ENCODE peak calls at places on chromosomes 2 and 18, in four cellular contexts. One of them, this sample, is unnamed.
A peak's percentile ranks its signal among the peaks of the same experiment; 100 is the strongest.

GRCh38 chr2:1979101-1979500 is 234.8 kb upstream of the PXDN start:
- DNase-seq in IMR-90: no peak
- DNase-seq in PC-3: no peak
- DNase-seq in neural progenitor cell: no peak
- DNase-seq in this sample: no peak

GRCh38 chr2:240566203-240567136 is 1.8 kb upstream of the RNPEPL1 start:
- DNase-seq in neural progenitor cell: peak; percentile 89
- DNase-seq in PC-3: peak; percentile 81
- DNase-seq in IMR-90: peak; percentile 70
- DNase-seq in this sample: peak; percentile 97

GRCh38 chr2:232668805-232669444 is 28.2 kb upstream of the GIGYF2 start:
- DNase-seq in PC-3: peak; percentile 24
- DNase-seq in IMR-90: no peak
- DNase-seq in neural progenitor cell: peak; percentile 51
- DNase-seq in this sample: no peak

GRCh38 chr2:152693033-152693432 is 24.2 kb downstream of the PRPF40A start:
- DNase-seq in IMR-90: no peak
- DNase-seq in neural progenitor cell: no peak
- DNase-seq in PC-3: no peak
- DNase-seq in this sample: no peak

GRCh38 chr2:134783912-134784311 is 54.5 kb upstream of the ACMSD start:
- DNase-seq in PC-3: no peak
- DNase-seq in neural progenitor cell: no peak
- DNase-seq in IMR-90: no peak
- DNase-seq in this sample: no peak

GRCh38 chr18:77899972-77900754 is 650.5 kb downstream of the GALR1 start:
- DNase-seq in IMR-90: no peak
- DNase-seq in PC-3: peak; percentile 47
- DNase-seq in neural progenitor cell: peak; percentile 89
- DNase-seq in this sample: no peak

GRCh38 chr2:205850172-205850571 is 167.9 kb downstream of the NRP2 start:
- DNase-seq in IMR-90: no peak
- DNase-seq in neural progenitor cell: no peak
- DNase-seq in PC-3: no peak
- DNase-seq in this sample: no peak

GRCh38 chr2:119065146-119065545 is 93.4 kb downstream of the C1QL2 start:
- DNase-seq in PC-3: no peak
- DNase-seq in neural progenitor cell: no peak
- DNase-seq in IMR-90: no peak
- DNase-seq in this sample: no peak

GRCh38 chr18:29041976-29042375 is 865.0 kb upstream of the CDH2 start:
- DNase-seq in PC-3: no peak
- DNase-seq in neural progenitor cell: no peak
- DNase-seq in IMR-90: no peak
- DNase-seq in this sample: no peak

GRCh38 chr2:118047273-118047898 is 33.5 kb upstream of the CCDC93 start:
- DNase-seq in neural progenitor cell: no peak
- DNase-seq in IMR-90: peak; percentile 57
- DNase-seq in PC-3: peak; percentile 84
- DNase-seq in this sample: no peak

GRCh38 chr2:136116111-136116812 is 1.7 kb downstream of the CXCR4 start:
- DNase-seq in IMR-90: no peak
- DNase-seq in neural progenitor cell: peak; percentile 88
- DNase-seq in PC-3: peak; percentile 19
- DNase-seq in this sample: peak; percentile 61

GRCh38 chr2:196987654-196988364 is 61.3 kb upstream of the PGAP1 start:
- DNase-seq in PC-3: peak; percentile 95
- DNase-seq in IMR-90: peak; percentile 98
- DNase-seq in neural progenitor cell: peak; percentile 6
- DNase-seq in this sample: no peak

GRCh38 chr2:77013932-77014331 is 508.2 kb downstream of the LRRTM4 start:
- DNase-seq in IMR-90: no peak
- DNase-seq in neural progenitor cell: no peak
- DNase-seq in PC-3: no peak
- DNase-seq in this sample: no peak

DNA sequence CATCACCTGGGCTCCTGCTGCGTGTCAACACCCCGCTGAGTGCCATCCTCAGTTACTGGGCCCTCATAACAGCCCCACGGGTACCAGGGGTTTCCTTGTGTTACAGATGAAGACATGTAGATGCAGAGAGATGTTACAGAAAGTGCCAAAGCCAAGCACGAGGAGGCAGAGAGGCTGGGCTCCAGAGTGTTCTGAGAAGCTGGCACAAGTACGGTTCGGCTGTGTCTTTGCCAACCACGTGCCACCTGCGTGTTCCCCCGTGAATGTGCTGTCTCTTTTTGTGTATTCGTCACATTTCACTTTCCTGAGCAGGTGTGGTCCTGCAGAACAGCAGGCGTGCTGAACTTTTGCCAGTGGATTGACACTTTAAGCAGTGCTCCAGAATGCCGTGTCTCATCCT is 124.6 kb downstream of the NCK2 start:
- DNase-seq in PC-3: no peak
- DNase-seq in IMR-90: no peak
- DNase-seq in neural progenitor cell: no peak
- DNase-seq in this sample: no peak
- H3K4me1 ChIP-seq in PC-3: peaks cover 12% of the 10 kb centered on the region
- H3K4me1 ChIP-seq in IMR-90: peaks cover 24% of the 10 kb centered on the region
- H3K4me1 ChIP-seq in neural progenitor cell: peaks cover 18% of the 10 kb centered on the region
- H3K4me1 ChIP-seq in this sample: peaks cover 5% of the 10 kb centered on the region

GRCh38 chr2:234259440-234259839 is 208.9 kb downstream of the SPP2 start:
- DNase-seq in neural progenitor cell: no peak
- DNase-seq in IMR-90: no peak
- DNase-seq in PC-3: no peak
- DNase-seq in this sample: no peak

GRCh38 chr2:234258562-234259141 is 208.2 kb downstream of the SPP2 start:
- DNase-seq in IMR-90: peak; percentile 86
- DNase-seq in neural progenitor cell: no peak
- DNase-seq in PC-3: peak; percentile 83
- DNase-seq in this sample: no peak

GRCh38 chr2:234256516-234256915 is 206.0 kb downstream of the SPP2 start:
- DNase-seq in neural progenitor cell: no peak
- DNase-seq in PC-3: no peak
- DNase-seq in IMR-90: no peak
- DNase-seq in this sample: no peak

GRCh38 chr2:234254783-234255521 is 204.4 kb downstream of the SPP2 start:
- DNase-seq in neural progenitor cell: no peak
- DNase-seq in IMR-90: no peak
- DNase-seq in PC-3: peak; percentile 44
- DNase-seq in this sample: no peak

GRCh38 chr2:234257859-234258561 is 207.5 kb downstream of the SPP2 start:
- DNase-seq in neural progenitor cell: peak; percentile 60
- DNase-seq in IMR-90: peak; percentile 99
- DNase-seq in PC-3: peak; percentile 97
- DNase-seq in this sample: peak; percentile 37
- TF ChIP-seq CTCF in neural progenitor cell: peak; percentile 52
- TF ChIP-seq CTCF in IMR-90: peak; percentile 81
- TF ChIP-seq CTCF in PC-3: peak; percentile 80
- TF ChIP-seq CTCF in this sample: peak; percentile 27

GRCh38 chr2:66426250-66427064 is 8.5 kb upstream of the MEIS1 start:
- DNase-seq in PC-3: no peak
- DNase-seq in IMR-90: no peak
- DNase-seq in neural progenitor cell: peak; percentile 72
- DNase-seq in this sample: no peak
- H3K9ac ChIP-seq in PC-3: no peak overlapping the region
- H3K9ac ChIP-seq in IMR-90: no peak overlapping the region
- H3K9ac ChIP-seq in neural progenitor cell: no peak overlapping the region
- H3K9ac ChIP-seq in this sample: no peak overlapping the region

DNA sequence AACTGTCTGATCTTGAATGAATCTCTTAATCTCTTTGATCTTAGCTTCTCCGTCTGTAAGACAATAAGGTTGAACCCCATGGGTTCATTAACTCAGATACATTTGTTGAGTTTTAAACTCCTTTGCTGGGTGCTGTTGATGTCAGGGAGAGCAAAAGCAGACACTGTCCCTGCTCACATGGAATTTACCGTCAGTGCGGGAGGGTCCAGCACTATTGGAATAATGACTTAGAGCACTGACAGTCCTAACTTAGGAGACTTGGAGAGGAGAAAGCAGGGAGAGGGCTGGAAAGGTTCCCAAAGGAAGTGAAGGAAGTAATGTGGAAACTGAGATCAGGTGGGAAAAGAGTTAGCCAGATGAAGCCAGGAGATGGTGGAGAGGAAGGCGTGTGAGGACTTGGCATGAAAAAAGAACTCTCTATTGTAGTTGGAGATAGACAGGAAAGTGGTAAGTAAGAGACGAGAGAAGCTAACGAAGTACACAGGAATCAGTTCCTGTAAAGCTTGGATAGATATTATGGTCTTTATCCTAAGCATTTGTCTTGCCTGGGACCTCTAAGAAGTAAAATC is 141.4 kb upstream of the SERTAD2 start:
- DNase-seq in neural progenitor cell: no peak
- DNase-seq in IMR-90: no peak
- DNase-seq in PC-3: no peak
- DNase-seq in this sample: no peak
- H3K4me1 ChIP-seq in neural progenitor cell: no peaks in the 10 kb centered on the region
- H3K4me1 ChIP-seq in IMR-90: peaks cover 12% of the 10 kb centered on the region
- H3K4me1 ChIP-seq in PC-3: peaks cover 71% of the 10 kb centered on the region
- H3K4me1 ChIP-seq in this sample: no peaks in the 10 kb centered on the region